ENCODE peak calls at places on chromosomes 2 and 18, in six cellular contexts. One of them, this sample, is unnamed.

GRCh38 chr2:18436408-18437077 is 123.9 kb downstream of the RDH14 start:
- DNase-seq in GM12878: no peak
- DNase-seq in K562: no peak
- DNase-seq in HepG2: no peak
- DNase-seq in endothelial cell of umbilical vein: peak; percentile 39
- DNase-seq in A549: no peak
- DNase-seq in this sample: no peak

GRCh38 chr2:205998601-205999000 is 87.4 kb downstream of the INO80D start:
- DNase-seq in GM12878: no peak
- DNase-seq in K562: no peak
- DNase-seq in HepG2: no peak
- DNase-seq in endothelial cell of umbilical vein: no peak
- DNase-seq in A549: no peak
- DNase-seq in this sample: no peak

GRCh38 chr2:45285311-45285710 is 276.1 kb upstream of the SIX2 start:
- DNase-seq in GM12878: no peak
- DNase-seq in K562: no peak
- DNase-seq in HepG2: no peak
- DNase-seq in endothelial cell of umbilical vein: no peak
- DNase-seq in A549: no peak
- DNase-seq in this sample: no peak

GRCh38 chr2:8030694-8031303 is 651.1 kb upstream of the ID2 start:
- DNase-seq in GM12878: no peak
- DNase-seq in K562: no peak
- DNase-seq in HepG2: no peak
- DNase-seq in endothelial cell of umbilical vein: no peak
- DNase-seq in A549: no peak
- DNase-seq in this sample: no peak

GRCh38 chr2:43391877-43392214 is 165.4 kb upstream of the ZFP36L2 start:
- DNase-seq in GM12878: no peak
- DNase-seq in K562: no peak
- DNase-seq in HepG2: no peak
- DNase-seq in endothelial cell of umbilical vein: peak; percentile 79
- DNase-seq in A549: no peak
- DNase-seq in this sample: no peak

GRCh38 chr2:217407466-217407865 is 547.6 kb upstream of the TNP1 start:
- DNase-seq in GM12878: no peak
- DNase-seq in K562: no peak
- DNase-seq in HepG2: no peak
- DNase-seq in endothelial cell of umbilical vein: no peak
- DNase-seq in A549: no peak
- DNase-seq in this sample: no peak

GRCh38 chr18:69804776-69805501 is 142.7 kb downstream of the CD226 start:
- DNase-seq in GM12878: no peak
- DNase-seq in K562: no peak
- DNase-seq in HepG2: no peak
- DNase-seq in endothelial cell of umbilical vein: no peak
- DNase-seq in A549: no peak
- DNase-seq in this sample: no peak

GRCh38 chr2:66985901-66986300 is 411.2 kb upstream of the ETAA1 start:
- DNase-seq in GM12878: no peak
- DNase-seq in K562: no peak
- DNase-seq in HepG2: no peak
- DNase-seq in endothelial cell of umbilical vein: no peak
- DNase-seq in A549: no peak
- DNase-seq in this sample: no peak

GRCh38 chr2:127165539-127165935 is 54.6 kb downstream of the CYP27C1 start:
- DNase-seq in GM12878: no peak
- DNase-seq in K562: no peak
- DNase-seq in HepG2: no peak
- DNase-seq in endothelial cell of umbilical vein: no peak
- DNase-seq in A549: no peak
- DNase-seq in this sample: no peak

GRCh38 chr2:74777161-74777900 is 56.6 kb upstream of the HK2 start:
- DNase-seq in GM12878: peak; percentile 41
- DNase-seq in K562: no peak
- DNase-seq in HepG2: no peak
- DNase-seq in endothelial cell of umbilical vein: no peak
- DNase-seq in A549: no peak
- DNase-seq in this sample: peak; percentile 97

GRCh38 chr2:63665806-63666205 is 77.0 kb downstream of the MDH1 start:
- DNase-seq in GM12878: no peak
- DNase-seq in K562: no peak
- DNase-seq in HepG2: no peak
- DNase-seq in endothelial cell of umbilical vein: no peak
- DNase-seq in A549: no peak
- DNase-seq in this sample: no peak

GRCh38 chr2:10987861-10988260 is 76.1 kb downstream of the KCNF1 start:
- DNase-seq in GM12878: no peak
- DNase-seq in K562: no peak
- DNase-seq in HepG2: no peak
- DNase-seq in endothelial cell of umbilical vein: no peak
- DNase-seq in A549: no peak
- DNase-seq in this sample: no peak

GRCh38 chr2:158034198-158034831 is 67.4 kb upstream of the UPP2 start:
- DNase-seq in GM12878: no peak
- DNase-seq in K562: peak; percentile 74
- DNase-seq in HepG2: peak; percentile 74
- DNase-seq in endothelial cell of umbilical vein: peak; percentile 51
- DNase-seq in A549: peak; percentile 75
- DNase-seq in this sample: peak; percentile 79

GRCh38 chr2:19349911-19350677 is 8.3 kb downstream of the OSR1 start:
- DNase-seq in GM12878: no peak
- DNase-seq in K562: peak; percentile 66
- DNase-seq in HepG2: peak; percentile 27
- DNase-seq in endothelial cell of umbilical vein: peak; percentile 63
- DNase-seq in A549: peak; percentile 58
- DNase-seq in this sample: peak; percentile 50

GRCh38 chr2:240968731-240969624 is 29.4 kb upstream of the SNED1 start:
- DNase-seq in GM12878: no peak
- DNase-seq in K562: peak; percentile 4
- DNase-seq in HepG2: peak; percentile 71
- DNase-seq in endothelial cell of umbilical vein: no peak
- DNase-seq in A549: no peak
- DNase-seq in this sample: no peak

GRCh38 chr2:28393115-28393836 is 618 bp downstream of the FOSL2 start:
- DNase-seq in GM12878: no peak
- DNase-seq in K562: peak; percentile 72
- DNase-seq in HepG2: no peak
- DNase-seq in endothelial cell of umbilical vein: peak; percentile 56
- DNase-seq in A549: peak; percentile 63
- DNase-seq in this sample: peak; percentile 80

GRCh38 chr2:171707752-171708151 is 20.5 kb downstream of the DYNC1I2 start:
- DNase-seq in GM12878: no peak
- DNase-seq in K562: no peak
- DNase-seq in HepG2: no peak
- DNase-seq in endothelial cell of umbilical vein: no peak
- DNase-seq in A549: no peak
- DNase-seq in this sample: no peak

GRCh38 chr2:235135990-235136561 is 184.3 kb downstream of the SH3BP4 start:
- DNase-seq in GM12878: no peak
- DNase-seq in K562: peak; percentile 65
- DNase-seq in HepG2: peak; percentile 78
- DNase-seq in endothelial cell of umbilical vein: peak; percentile 63
- DNase-seq in A549: peak; percentile 90
- DNase-seq in this sample: peak; percentile 63

GRCh38 chr2:163887182-163887581 is 151.4 kb upstream of the FIGN start:
- DNase-seq in GM12878: no peak
- DNase-seq in K562: no peak
- DNase-seq in HepG2: no peak
- DNase-seq in endothelial cell of umbilical vein: no peak
- DNase-seq in A549: no peak
- DNase-seq in this sample: no peak

GRCh38 chr18:46246101-46246500 is 141.9 kb downstream of the HAUS1 start:
- DNase-seq in GM12878: no peak
- DNase-seq in K562: no peak
- DNase-seq in HepG2: no peak
- DNase-seq in endothelial cell of umbilical vein: no peak
- DNase-seq in A549: no peak
- DNase-seq in this sample: no peak

GRCh38 chr2:150271952-150272351 is 215.5 kb downstream of the RND3 start:
- DNase-seq in GM12878: no peak
- DNase-seq in K562: no peak
- DNase-seq in HepG2: no peak
- DNase-seq in endothelial cell of umbilical vein: no peak
- DNase-seq in A549: peak; percentile 36
- DNase-seq in this sample: no peak

GRCh38 chr2:117212562-117212961 is 601.9 kb upstream of the DDX18 start:
- DNase-seq in GM12878: no peak
- DNase-seq in K562: no peak
- DNase-seq in HepG2: no peak
- DNase-seq in endothelial cell of umbilical vein: no peak
- DNase-seq in A549: no peak
- DNase-seq in this sample: no peak

GRCh38 chr2:129888461-129888860 is 91.0 kb upstream of the RAB6C start:
- DNase-seq in GM12878: no peak
- DNase-seq in K562: no peak
- DNase-seq in HepG2: no peak
- DNase-seq in endothelial cell of umbilical vein: no peak
- DNase-seq in A549: no peak
- DNase-seq in this sample: no peak

GRCh38 chr2:219461061-219461514 is 26.4 kb downstream of the SPEG start:
- DNase-seq in GM12878: no peak
- DNase-seq in K562: peak; percentile 67
- DNase-seq in HepG2: no peak
- DNase-seq in endothelial cell of umbilical vein: no peak
- DNase-seq in A549: no peak
- DNase-seq in this sample: peak; percentile 96

GRCh38 chr18:1627494-1627893 is 722.8 kb downstream of the ADCYAP1 start:
- DNase-seq in GM12878: no peak
- DNase-seq in K562: no peak
- DNase-seq in HepG2: no peak
- DNase-seq in endothelial cell of umbilical vein: no peak
- DNase-seq in A549: no peak
- DNase-seq in this sample: no peak

GRCh38 chr18:1619507-1619906 is 714.8 kb downstream of the ADCYAP1 start:
- DNase-seq in GM12878: no peak
- DNase-seq in K562: no peak
- DNase-seq in HepG2: no peak
- DNase-seq in endothelial cell of umbilical vein: no peak
- DNase-seq in A549: no peak
- DNase-seq in this sample: no peak

GRCh38 chr18:1624612-1625011 is 719.9 kb downstream of the ADCYAP1 start:
- DNase-seq in GM12878: no peak
- DNase-seq in K562: no peak
- DNase-seq in HepG2: no peak
- DNase-seq in endothelial cell of umbilical vein: no peak
- DNase-seq in A549: no peak
- DNase-seq in this sample: no peak
- H3K4me3 ChIP-seq in GM12878: no peak overlapping the region
- H3K4me3 ChIP-seq in K562: no peak overlapping the region
- H3K4me3 ChIP-seq in HepG2: no peak overlapping the region
- H3K4me3 ChIP-seq in endothelial cell of umbilical vein: no peak overlapping the region
- H3K4me3 ChIP-seq in A549: no peak overlapping the region
- H3K4me3 ChIP-seq in this sample: no peak overlapping the region

DNA sequence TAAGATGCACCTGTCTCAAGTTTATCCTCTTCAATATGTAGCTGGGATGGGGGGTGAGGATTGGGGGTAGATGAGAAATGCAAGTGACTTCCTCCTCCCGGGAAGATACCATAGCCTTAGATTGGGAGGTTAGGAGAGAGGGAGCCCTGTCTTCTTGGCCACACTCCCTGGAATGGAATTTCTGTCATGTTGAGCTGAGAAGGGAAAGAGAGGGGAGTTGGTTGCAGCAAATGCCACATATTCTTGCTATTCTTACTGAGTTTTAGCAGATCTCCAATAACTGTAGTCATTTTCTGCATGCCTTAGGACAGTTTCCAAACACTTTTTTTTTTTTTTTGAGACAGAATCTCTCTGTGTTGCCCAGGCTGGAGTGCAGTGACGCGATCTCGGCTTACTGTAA is 35.9 kb downstream of the TAF4B start:
- DNase-seq in GM12878: no peak
- DNase-seq in K562: no peak
- DNase-seq in HepG2: no peak
- DNase-seq in endothelial cell of umbilical vein: no peak
- DNase-seq in A549: no peak
- DNase-seq in this sample: no peak
- TF ChIP-seq MYC in GM12878: no peak
- TF ChIP-seq MYC in K562: no peak
- TF ChIP-seq MYC in HepG2: no peak
- TF ChIP-seq MYC in endothelial cell of umbilical vein: no peak
- TF ChIP-seq MYC in A549: no peak
- TF ChIP-seq MYC in this sample: no peak

DNA sequence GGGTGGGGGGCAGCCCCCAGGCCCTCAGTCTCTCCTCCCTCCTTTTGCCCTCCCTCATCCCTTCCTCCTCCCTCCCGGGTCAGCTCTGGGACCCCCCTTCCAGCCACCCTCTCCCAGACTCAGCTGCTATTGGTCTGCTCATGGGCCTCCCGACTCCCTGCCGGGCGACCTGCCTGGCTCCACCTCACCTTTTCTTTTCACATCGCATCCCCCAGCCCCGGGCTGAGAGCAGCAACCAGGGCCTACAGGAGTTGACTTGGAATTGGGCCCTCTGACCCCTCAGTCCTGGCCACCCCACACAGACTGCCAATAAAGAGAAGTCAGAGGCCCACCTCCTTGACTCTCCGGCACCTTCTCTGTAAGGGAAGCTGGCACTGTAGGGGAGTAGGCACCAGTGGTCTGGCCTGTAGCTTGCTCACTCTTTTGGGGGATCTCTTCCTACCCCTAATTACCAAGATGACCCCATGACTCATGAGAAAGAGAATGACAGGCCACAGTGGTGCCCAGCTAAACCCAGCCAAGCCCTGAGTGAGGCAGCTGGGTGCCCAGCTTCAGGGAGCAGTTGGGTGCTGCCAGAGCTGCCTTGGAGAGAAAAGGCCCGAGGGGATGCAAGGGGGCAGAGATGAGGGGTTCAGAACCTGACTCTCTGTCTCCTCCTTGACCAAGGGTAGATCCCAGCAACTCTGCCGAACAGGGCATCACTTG is 2.0 kb upstream of the ECEL1 start:
- DNase-seq in GM12878: no peak
- DNase-seq in K562: no peak
- DNase-seq in HepG2: no peak
- DNase-seq in endothelial cell of umbilical vein: no peak
- DNase-seq in A549: no peak
- DNase-seq in this sample: no peak
- TF ChIP-seq MAX in GM12878: no peak
- TF ChIP-seq MAX in K562: no peak
- TF ChIP-seq MAX in HepG2: no peak
- TF ChIP-seq MAX in endothelial cell of umbilical vein: no peak
- TF ChIP-seq MAX in A549: no peak
- TF ChIP-seq MAX in this sample: no peak

DNA sequence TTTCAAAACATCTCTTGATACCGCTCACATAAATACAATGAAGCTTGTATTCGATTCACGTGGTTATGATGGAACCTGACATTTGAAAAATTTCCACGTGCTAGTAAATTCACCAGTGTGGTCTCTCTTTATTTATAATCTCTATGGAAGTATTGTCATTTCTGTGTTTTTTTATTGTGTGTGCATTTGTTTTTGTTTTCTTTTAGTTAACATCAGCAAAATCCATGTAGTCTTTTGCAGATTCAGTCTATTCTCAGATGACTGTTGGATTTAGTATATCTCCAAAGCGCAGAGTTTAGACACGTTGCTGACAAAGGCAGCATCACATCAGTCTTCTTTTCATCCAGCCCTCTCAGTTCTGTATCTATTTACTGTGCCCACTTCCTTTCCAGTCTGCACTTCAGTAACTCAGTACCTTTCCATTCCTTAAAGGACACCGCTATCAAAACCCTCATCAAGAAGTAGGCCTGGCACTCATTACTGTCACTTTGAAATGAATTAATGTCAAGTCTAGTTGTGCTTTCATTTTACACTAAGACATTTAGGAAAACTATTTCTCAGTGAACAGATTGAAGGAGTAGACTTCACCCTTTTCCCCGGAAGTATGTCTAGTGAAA is 506.6 kb upstream of the ZEB2 start:
- DNase-seq in GM12878: no peak
- DNase-seq in K562: no peak
- DNase-seq in HepG2: no peak
- DNase-seq in endothelial cell of umbilical vein: no peak
- DNase-seq in A549: peak; percentile 45
- DNase-seq in this sample: no peak
- H3K4me3 ChIP-seq in GM12878: no peak overlapping the region
- H3K4me3 ChIP-seq in K562: no peak overlapping the region
- H3K4me3 ChIP-seq in HepG2: no peak overlapping the region
- H3K4me3 ChIP-seq in endothelial cell of umbilical vein: no peak overlapping the region
- H3K4me3 ChIP-seq in A549: peak overlapping the region; percentile 22
- H3K4me3 ChIP-seq in this sample: no peak overlapping the region

This sample was measured in NB4.